ENCODE peak calls at places on chromosome 22, in five cellular contexts. One of them, this sample, is unnamed.

GRCh38 chr22:25488244-25489020 is 76.0 kb upstream of the GRK3 start:
- DNase-seq in stimulated activated CD4-positive, alpha-beta T cell treated with anti-CD3 and anti-CD28 coated beads, Interleukin-15, amount 100 ng/mL, for 24 hours: peak
- DNase-seq in cardiac muscle cell: peak
- DNase-seq in GM23248: peak
- DNase-seq in retinal pigment epithelial cell: peak
- DNase-seq in this sample: peak

GRCh38 chr22:38180841-38181452 is 683 bp downstream of the PLA2G6 start:
- DNase-seq in GM23248: peak
- DNase-seq in stimulated activated CD4-positive, alpha-beta T cell treated with anti-CD3 and anti-CD28 coated beads, Interleukin-15, amount 100 ng/mL, for 24 hours: peak
- DNase-seq in cardiac muscle cell: no peak
- DNase-seq in retinal pigment epithelial cell: no peak
- DNase-seq in this sample: peak

GRCh38 chr22:46501701-46502100 is 35.7 kb downstream of the CELSR1 start:
- DNase-seq in cardiac muscle cell: peak
- DNase-seq in retinal pigment epithelial cell: peak
- DNase-seq in stimulated activated CD4-positive, alpha-beta T cell treated with anti-CD3 and anti-CD28 coated beads, Interleukin-15, amount 100 ng/mL, for 24 hours: no peak
- DNase-seq in GM23248: peak
- DNase-seq in this sample: no peak

GRCh38 chr22:44732017-44732561 is 20.3 kb upstream of the ARHGAP8 start:
- DNase-seq in retinal pigment epithelial cell: no peak
- DNase-seq in GM23248: no peak
- DNase-seq in cardiac muscle cell: no peak
- DNase-seq in stimulated activated CD4-positive, alpha-beta T cell treated with anti-CD3 and anti-CD28 coated beads, Interleukin-15, amount 100 ng/mL, for 24 hours: no peak
- DNase-seq in this sample: no peak

GRCh38 chr22:32466496-32466895 is 2.2 kb upstream of the BPIFC start:
- DNase-seq in stimulated activated CD4-positive, alpha-beta T cell treated with anti-CD3 and anti-CD28 coated beads, Interleukin-15, amount 100 ng/mL, for 24 hours: no peak
- DNase-seq in retinal pigment epithelial cell: no peak
- DNase-seq in GM23248: no peak
- DNase-seq in cardiac muscle cell: no peak
- DNase-seq in this sample: no peak

GRCh38 chr22:46894081-46894671 is 131.7 kb downstream of the TBC1D22A start:
- DNase-seq in cardiac muscle cell: no peak
- DNase-seq in stimulated activated CD4-positive, alpha-beta T cell treated with anti-CD3 and anti-CD28 coated beads, Interleukin-15, amount 100 ng/mL, for 24 hours: no peak
- DNase-seq in retinal pigment epithelial cell: no peak
- DNase-seq in GM23248: peak
- DNase-seq in this sample: no peak

GRCh38 chr22:37662039-37662438 is 3.5 kb downstream of the PDXP start:
- DNase-seq in GM23248: no peak
- DNase-seq in stimulated activated CD4-positive, alpha-beta T cell treated with anti-CD3 and anti-CD28 coated beads, Interleukin-15, amount 100 ng/mL, for 24 hours: no peak
- DNase-seq in retinal pigment epithelial cell: no peak
- DNase-seq in cardiac muscle cell: no peak
- DNase-seq in this sample: no peak

GRCh38 chr22:21791635-21792625 is 56.3 kb upstream of the YPEL1 start:
- DNase-seq in cardiac muscle cell: peak
- DNase-seq in GM23248: peak
- DNase-seq in retinal pigment epithelial cell: no peak
- DNase-seq in stimulated activated CD4-positive, alpha-beta T cell treated with anti-CD3 and anti-CD28 coated beads, Interleukin-15, amount 100 ng/mL, for 24 hours: peak
- DNase-seq in this sample: peak

GRCh38 chr22:28181332-28181731 is 262.3 kb upstream of the PITPNB start:
- DNase-seq in stimulated activated CD4-positive, alpha-beta T cell treated with anti-CD3 and anti-CD28 coated beads, Interleukin-15, amount 100 ng/mL, for 24 hours: no peak
- DNase-seq in cardiac muscle cell: peak
- DNase-seq in retinal pigment epithelial cell: peak
- DNase-seq in GM23248: peak
- DNase-seq in this sample: no peak

GRCh38 chr22:19620742-19621371 is 93.4 kb upstream of the SEPTIN5 start:
- DNase-seq in GM23248: no peak
- DNase-seq in stimulated activated CD4-positive, alpha-beta T cell treated with anti-CD3 and anti-CD28 coated beads, Interleukin-15, amount 100 ng/mL, for 24 hours: no peak
- DNase-seq in retinal pigment epithelial cell: no peak
- DNase-seq in cardiac muscle cell: peak
- DNase-seq in this sample: no peak

GRCh38 chr22:36610056-36610455 is 81.1 kb upstream of the EIF3D start:
- DNase-seq in retinal pigment epithelial cell: no peak
- DNase-seq in cardiac muscle cell: no peak
- DNase-seq in GM23248: no peak
- DNase-seq in stimulated activated CD4-positive, alpha-beta T cell treated with anti-CD3 and anti-CD28 coated beads, Interleukin-15, amount 100 ng/mL, for 24 hours: no peak
- DNase-seq in this sample: no peak

This sample was measured in activated CD4-positive, alpha-beta memory T cell treated with anti-CD3 and anti-CD28 coated beads for 36 hours.